ENCODE peak calls at places on chromosomes 5 and 9, in ten cellular contexts. Q is putamen, X is transverse colon, M is AG20443, N is T-helper 22 cell, I is SJSA1, A is pancreas, U is nucleus accumbens, G is AG04449, J is NCI-H748 treated with DMSO at 0.1 percent for 48 hours. S is an unnamed sample.

GRCh38 chr9:1018121-1018520 is 32.0 kb upstream of the DMRT2 start:
- DNase-seq in M (peak; percentile 45), X (peak; percentile 41), U (no peak), I (no peak), Q (no peak), G (no peak), J (no peak), N (no peak), A (no peak), S (no peak)

GRCh38 chr5:65085181-65085580 is 316.5 kb downstream of the CWC27 start:
- DNase-seq in X (no peak), A (no peak), J (no peak), N (no peak), Q (no peak), U (no peak), M (no peak), I (no peak), G (no peak), S (no peak)

GRCh38 chr9:83596899-83597504 is 25.9 kb upstream of the IDNK start:
- DNase-seq in X (peak; percentile 29), M (peak; percentile 30), Q (no peak), A (peak; percentile 10), I (peak; percentile 31), U (peak; percentile 13), N (no peak), J (peak; percentile 7), G (no peak), S (no peak)

GRCh38 chr9:107712390-107712789 is 222.8 kb upstream of the KLF4 start:
- DNase-seq in Q (no peak), N (no peak), A (no peak), U (no peak), G (no peak), I (peak; percentile 29), M (peak; percentile 18), J (no peak), X (no peak), S (no peak)

GRCh38 chr9:27407966-27408365 is 111.0 kb upstream of the EQTN start:
- DNase-seq in J (no peak), I (peak; percentile 11), A (no peak), M (peak; percentile 64), U (no peak), N (no peak), G (no peak), X (no peak), Q (peak; percentile 40), S (no peak)

GRCh38 chr5:170552486-170553122 is 48.8 kb downstream of the KCNIP1 start:
- DNase-seq in I (peak; percentile 88), A (peak; percentile 24), U (no peak), M (peak; percentile 79), X (peak; percentile 62), G (peak; percentile 58), J (no peak), Q (peak; percentile 73), N (no peak), S (peak; percentile 57)

GRCh38 chr5:67404261-67405100 is 207.9 kb upstream of the CD180 start:
- DNase-seq in G (peak; percentile 50), J (peak; percentile 39), Q (no peak), U (no peak), I (peak; percentile 57), A (no peak), X (no peak), N (no peak), M (no peak), S (no peak)

GRCh38 chr5:15637886-15638285 is 137.9 kb downstream of the FBXL7 start:
- DNase-seq in X (no peak), N (no peak), G (no peak), U (no peak), I (no peak), Q (no peak), J (no peak), A (no peak), M (no peak), S (no peak)

GRCh38 chr9:95092321-95093072 is 225.0 kb downstream of the FANCC start:
- DNase-seq in U (no peak), Q (no peak), J (no peak), X (peak; percentile 57), N (no peak), M (peak; percentile 65), G (peak; percentile 78), A (no peak), I (peak; percentile 90), S (no peak)

GRCh38 chr9:130242270-130243014 is 23.1 kb upstream of the HMCN2 start:
- DNase-seq in G (no peak), A (no peak), M (no peak), X (no peak), Q (no peak), N (no peak), U (no peak), I (no peak), J (no peak), S (no peak)

GRCh38 chr5:141517902-141518610 is 29.2 kb downstream of the PCDHGC5 start:
- DNase-seq in X (no peak), J (no peak), M (no peak), A (no peak), N (no peak), I (no peak), Q (no peak), U (no peak), G (no peak), S (no peak)

GRCh38 chr5:1546556-1546955 is 22.8 kb upstream of the LPCAT1 start:
- DNase-seq in J (no peak), X (no peak), Q (no peak), M (no peak), U (no peak), G (no peak), N (no peak), A (no peak), I (no peak), S (no peak)

GRCh38 chr9:121692606-121693505 is 41.4 kb downstream of the DAB2IP start:
- DNase-seq in A (no peak), J (no peak), M (peak; percentile 70), G (no peak), X (no peak), Q (no peak), N (no peak), U (no peak), I (peak; percentile 77), S (no peak)

GRCh38 chr5:154477382-154478223 is 424 bp downstream of the HAND1 start:
- DNase-seq in A (no peak), M (peak; percentile 75), U (no peak), Q (no peak), G (no peak), N (no peak), J (peak; percentile 49), I (no peak), X (no peak), S (no peak)

GRCh38 chr9:127463891-127464290 is 12.6 kb downstream of the LRSAM1 start:
- DNase-seq in I (peak; percentile 52), G (no peak), N (no peak), Q (no peak), M (peak; percentile 27), A (no peak), X (no peak), U (no peak), J (no peak), S (no peak)

S was measured in hippocampal formation.